ENCODE peak calls at places on chromosomes 16 and 17, in four cellular contexts. K, Q, N and X are unnamed samples.

GRCh38 chr17:65047939-65048338 is 8.6 kb downstream of the GNA13 start:
- DNase-seq in Q (no peak), N (no peak), K (no peak), X (no peak)

GRCh38 chr17:19397556-19398041 is 10.6 kb upstream of the MFAP4 start:
- DNase-seq in K (no peak), Q (no peak), N (no peak), X (no peak)

GRCh38 chr17:78010759-78011158 is 52.3 kb downstream of the TNRC6C start:
- DNase-seq in K (no peak), Q (no peak), N (no peak), X (no peak)

GRCh38 chr16:31149894-31150890 is at the start of gene PRSS36:
- DNase-seq in N (no peak), K (no peak), Q (no peak), X (no peak)

GRCh38 chr16:26988186-26988585 is 78.5 kb upstream of the C16orf82 start:
- DNase-seq in K (no peak), Q (no peak), N (no peak), X (no peak)

GRCh38 chr16:85607796-85608514 is 5.2 kb upstream of the GSE1 start:
- DNase-seq in Q (no peak), N (no peak), K (no peak), X (no peak)

GRCh38 chr16:85637808-85638186 is 24.7 kb downstream of the GSE1 start:
- DNase-seq in Q (no peak), K (no peak), N (no peak), X (no peak)

GRCh38 chr17:10618202-10618635 is 38.9 kb downstream of the MYH3 start:
- DNase-seq in Q (peak), N (peak), K (peak), X (peak)

GRCh38 chr16:49492090-49492801 is 118.6 kb downstream of the C16orf78 start:
- DNase-seq in K (no peak), N (no peak), Q (peak), X (no peak)

GRCh38 chr16:47986031-47986430 is 169.8 kb downstream of the ABCC12 start:
- DNase-seq in N (no peak), K (no peak), Q (no peak), X (no peak)